ENCODE peak calls at places on chromosomes 6 and 20, in six cellular contexts. One of them, this sample, is unnamed.

GRCh38 chr6:119834418-119834817 is 484.9 kb upstream of the MAN1A1 start:
- DNase-seq in A549: no peak
- DNase-seq in HepG2: no peak
- DNase-seq in SK-N-SH: no peak
- DNase-seq in GM12878: no peak
- DNase-seq in K562: no peak
- DNase-seq in this sample: no peak

GRCh38 chr6:69624944-69625343 is 171.9 kb downstream of the LMBRD1 start:
- DNase-seq in A549: no peak
- DNase-seq in HepG2: no peak
- DNase-seq in SK-N-SH: no peak
- DNase-seq in GM12878: no peak
- DNase-seq in K562: no peak
- DNase-seq in this sample: no peak

GRCh38 chr6:41427642-41428401 is 92.4 kb downstream of the NCR2 start:
- DNase-seq in A549: no peak
- DNase-seq in HepG2: peak
- DNase-seq in SK-N-SH: peak
- DNase-seq in GM12878: no peak
- DNase-seq in K562: no peak
- DNase-seq in this sample: peak

GRCh38 chr6:83860347-83860731 is 850 bp downstream of the CYB5R4 start:
- DNase-seq in A549: no peak
- DNase-seq in HepG2: no peak
- DNase-seq in SK-N-SH: no peak
- DNase-seq in GM12878: no peak
- DNase-seq in K562: no peak
- DNase-seq in this sample: no peak

GRCh38 chr6:119237177-119237715 is 112.3 kb downstream of the MAN1A1 start:
- DNase-seq in A549: no peak
- DNase-seq in HepG2: no peak
- DNase-seq in SK-N-SH: no peak
- DNase-seq in GM12878: no peak
- DNase-seq in K562: no peak
- DNase-seq in this sample: no peak

GRCh38 chr20:1353956-1354355 is 25.0 kb upstream of the SDCBP2 start:
- DNase-seq in A549: no peak
- DNase-seq in HepG2: no peak
- DNase-seq in SK-N-SH: no peak
- DNase-seq in GM12878: no peak
- DNase-seq in K562: no peak
- DNase-seq in this sample: no peak

GRCh38 chr6:167705211-167705750 is 121.4 kb upstream of the AFDN start:
- DNase-seq in A549: no peak
- DNase-seq in HepG2: no peak
- DNase-seq in SK-N-SH: no peak
- DNase-seq in GM12878: no peak
- DNase-seq in K562: no peak
- DNase-seq in this sample: no peak

GRCh38 chr20:37598101-37598530 is 70.4 kb upstream of the BLCAP start:
- DNase-seq in A549: no peak
- DNase-seq in HepG2: no peak
- DNase-seq in SK-N-SH: peak
- DNase-seq in GM12878: no peak
- DNase-seq in K562: no peak
- DNase-seq in this sample: peak

GRCh38 chr6:105763866-105764265 is 322.3 kb upstream of the PRDM1 start:
- DNase-seq in A549: no peak
- DNase-seq in HepG2: no peak
- DNase-seq in SK-N-SH: no peak
- DNase-seq in GM12878: no peak
- DNase-seq in K562: no peak
- DNase-seq in this sample: no peak

GRCh38 chr20:59933296-59933848 is at the start of gene SYCP2:
- DNase-seq in A549: peak
- DNase-seq in HepG2: no peak
- DNase-seq in SK-N-SH: peak
- DNase-seq in GM12878: no peak
- DNase-seq in K562: peak
- DNase-seq in this sample: no peak

GRCh38 chr6:100160913-100161312 is 166.9 kb upstream of the MCHR2 start:
- DNase-seq in A549: no peak
- DNase-seq in HepG2: no peak
- DNase-seq in SK-N-SH: no peak
- DNase-seq in GM12878: no peak
- DNase-seq in K562: no peak
- DNase-seq in this sample: no peak

GRCh38 chr6:100918152-100918551 is 37.0 kb upstream of the ASCC3 start:
- DNase-seq in A549: no peak
- DNase-seq in HepG2: no peak
- DNase-seq in SK-N-SH: no peak
- DNase-seq in GM12878: no peak
- DNase-seq in K562: no peak
- DNase-seq in this sample: no peak

GRCh38 chr20:54468082-54468481 is 7.3 kb upstream of the DOK5 start:
- DNase-seq in A549: no peak
- DNase-seq in HepG2: no peak
- DNase-seq in SK-N-SH: no peak
- DNase-seq in GM12878: no peak
- DNase-seq in K562: no peak
- DNase-seq in this sample: no peak

GRCh38 chr6:17169291-17169690 is 67.4 kb downstream of the STMND1 start:
- DNase-seq in A549: no peak
- DNase-seq in HepG2: no peak
- DNase-seq in SK-N-SH: no peak
- DNase-seq in GM12878: no peak
- DNase-seq in K562: no peak
- DNase-seq in this sample: no peak

GRCh38 chr20:20630551-20630950 is 81.9 kb downstream of the RALGAPA2 start:
- DNase-seq in A549: no peak
- DNase-seq in HepG2: no peak
- DNase-seq in SK-N-SH: no peak
- DNase-seq in GM12878: no peak
- DNase-seq in K562: no peak
- DNase-seq in this sample: no peak

GRCh38 chr6:12528581-12529363 is 187.8 kb upstream of the PHACTR1 start:
- DNase-seq in A549: no peak
- DNase-seq in HepG2: no peak
- DNase-seq in SK-N-SH: peak
- DNase-seq in GM12878: no peak
- DNase-seq in K562: no peak
- DNase-seq in this sample: no peak

GRCh38 chr6:12719017-12719416 is 2.5 kb downstream of the PHACTR1 start:
- DNase-seq in A549: no peak
- DNase-seq in HepG2: no peak
- DNase-seq in SK-N-SH: no peak
- DNase-seq in GM12878: no peak
- DNase-seq in K562: no peak
- DNase-seq in this sample: no peak

GRCh38 chr6:167717455-167717854 is 109.3 kb upstream of the AFDN start:
- DNase-seq in A549: no peak
- DNase-seq in HepG2: no peak
- DNase-seq in SK-N-SH: no peak
- DNase-seq in GM12878: no peak
- DNase-seq in K562: no peak
- DNase-seq in this sample: no peak

GRCh38 chr6:11613858-11614257 is 76.3 kb downstream of the TMEM170B start:
- DNase-seq in A549: peak
- DNase-seq in HepG2: no peak
- DNase-seq in SK-N-SH: no peak
- DNase-seq in GM12878: no peak
- DNase-seq in K562: no peak
- DNase-seq in this sample: no peak

GRCh38 chr20:21315138-21315537 is 12.0 kb downstream of the XRN2 start:
- DNase-seq in A549: no peak
- DNase-seq in HepG2: no peak
- DNase-seq in SK-N-SH: no peak
- DNase-seq in GM12878: no peak
- DNase-seq in K562: no peak
- DNase-seq in this sample: no peak

GRCh38 chr20:18596270-18596669 is 8.4 kb downstream of the DTD1 start:
- DNase-seq in A549: no peak
- DNase-seq in HepG2: no peak
- DNase-seq in SK-N-SH: no peak
- DNase-seq in GM12878: no peak
- DNase-seq in K562: no peak
- DNase-seq in this sample: no peak

DNA sequence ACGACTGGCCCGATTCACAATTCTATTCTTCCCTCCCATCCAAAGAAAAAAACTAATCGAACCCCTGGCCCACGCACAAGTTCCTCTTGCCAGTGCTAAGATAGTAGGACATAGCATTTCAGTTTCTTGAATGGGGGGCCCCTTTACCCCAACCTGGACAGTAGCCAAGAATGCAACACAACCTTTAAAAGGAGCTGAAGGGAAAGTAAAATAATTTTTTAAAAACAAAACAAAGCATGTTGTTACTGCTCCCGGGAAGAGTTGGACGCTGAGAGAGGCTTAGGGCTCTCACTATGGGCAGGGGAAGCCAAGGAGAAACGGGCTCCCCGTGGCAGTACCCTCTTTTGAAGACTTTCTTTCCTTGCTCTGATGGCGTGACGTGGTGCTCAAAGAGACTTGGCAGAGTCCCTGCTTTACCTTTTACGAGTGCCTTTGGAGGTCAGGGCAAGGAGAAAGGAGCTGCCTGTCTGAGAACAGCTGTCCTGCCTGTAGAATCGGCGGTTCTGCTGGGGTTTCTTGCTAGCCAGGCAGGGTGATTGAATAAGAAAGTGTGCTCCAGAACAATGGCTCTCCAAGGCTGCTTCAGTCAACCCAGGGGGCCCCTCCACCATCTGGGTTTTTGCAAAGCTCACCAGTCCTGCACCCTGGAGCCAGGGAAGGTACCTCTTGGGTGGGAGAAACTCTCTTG is 5.8 kb downstream of the TFAP2C start:
- DNase-seq in A549: no peak
- DNase-seq in HepG2: no peak
- DNase-seq in SK-N-SH: no peak
- DNase-seq in GM12878: no peak
- DNase-seq in K562: no peak
- DNase-seq in this sample: peak
- TF ChIP-seq CHD2 in A549: no peak
- TF ChIP-seq CHD2 in HepG2: no peak
- TF ChIP-seq CHD2 in SK-N-SH: no peak
- TF ChIP-seq CHD2 in GM12878: no peak
- TF ChIP-seq CHD2 in K562: no peak
- TF ChIP-seq CHD2 in this sample: no peak

GRCh38 chr6:112984899-112985298 is 637.8 kb downstream of the RFPL4B start:
- DNase-seq in A549: no peak
- DNase-seq in HepG2: no peak
- DNase-seq in SK-N-SH: no peak
- DNase-seq in GM12878: no peak
- DNase-seq in K562: no peak
- DNase-seq in this sample: no peak
- TF ChIP-seq CHD2 in A549: no peak
- TF ChIP-seq CHD2 in HepG2: no peak
- TF ChIP-seq CHD2 in SK-N-SH: no peak
- TF ChIP-seq CHD2 in GM12878: no peak
- TF ChIP-seq CHD2 in K562: no peak
- TF ChIP-seq CHD2 in this sample: no peak

GRCh38 chr6:35089216-35089934 is 51.8 kb downstream of the TCP11 start:
- DNase-seq in A549: no peak
- DNase-seq in HepG2: no peak
- DNase-seq in SK-N-SH: peak
- DNase-seq in GM12878: no peak
- DNase-seq in K562: no peak
- DNase-seq in this sample: no peak
- TF ChIP-seq CHD2 in A549: no peak
- TF ChIP-seq CHD2 in HepG2: no peak
- TF ChIP-seq CHD2 in SK-N-SH: no peak
- TF ChIP-seq CHD2 in GM12878: no peak
- TF ChIP-seq CHD2 in K562: no peak
- TF ChIP-seq CHD2 in this sample: no peak

DNA sequence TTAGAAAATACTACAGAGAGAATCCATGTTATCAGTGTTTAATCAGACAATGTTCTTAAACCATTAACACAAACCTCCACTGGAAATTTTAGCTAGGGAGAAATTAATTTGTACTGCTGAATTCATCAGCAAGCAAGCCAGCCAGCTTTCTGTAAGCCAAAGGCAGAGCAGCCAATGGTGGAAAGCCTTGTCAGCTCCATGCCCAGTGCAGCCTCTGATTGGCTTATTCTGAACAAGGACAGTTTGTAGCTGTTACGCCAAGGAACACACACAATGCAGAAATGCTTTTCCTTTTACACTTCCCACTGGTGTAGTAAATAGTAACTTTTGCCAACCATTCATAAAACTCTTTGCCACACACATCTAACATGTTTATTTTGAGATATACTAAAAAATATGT is 265.0 kb downstream of the TENT5A start:
- DNase-seq in A549: no peak
- DNase-seq in HepG2: no peak
- DNase-seq in SK-N-SH: no peak
- DNase-seq in GM12878: no peak
- DNase-seq in K562: peak
- DNase-seq in this sample: no peak
- TF ChIP-seq CHD2 in A549: no peak
- TF ChIP-seq CHD2 in HepG2: no peak
- TF ChIP-seq CHD2 in SK-N-SH: no peak
- TF ChIP-seq CHD2 in GM12878: no peak
- TF ChIP-seq CHD2 in K562: no peak
- TF ChIP-seq CHD2 in this sample: no peak

DNA sequence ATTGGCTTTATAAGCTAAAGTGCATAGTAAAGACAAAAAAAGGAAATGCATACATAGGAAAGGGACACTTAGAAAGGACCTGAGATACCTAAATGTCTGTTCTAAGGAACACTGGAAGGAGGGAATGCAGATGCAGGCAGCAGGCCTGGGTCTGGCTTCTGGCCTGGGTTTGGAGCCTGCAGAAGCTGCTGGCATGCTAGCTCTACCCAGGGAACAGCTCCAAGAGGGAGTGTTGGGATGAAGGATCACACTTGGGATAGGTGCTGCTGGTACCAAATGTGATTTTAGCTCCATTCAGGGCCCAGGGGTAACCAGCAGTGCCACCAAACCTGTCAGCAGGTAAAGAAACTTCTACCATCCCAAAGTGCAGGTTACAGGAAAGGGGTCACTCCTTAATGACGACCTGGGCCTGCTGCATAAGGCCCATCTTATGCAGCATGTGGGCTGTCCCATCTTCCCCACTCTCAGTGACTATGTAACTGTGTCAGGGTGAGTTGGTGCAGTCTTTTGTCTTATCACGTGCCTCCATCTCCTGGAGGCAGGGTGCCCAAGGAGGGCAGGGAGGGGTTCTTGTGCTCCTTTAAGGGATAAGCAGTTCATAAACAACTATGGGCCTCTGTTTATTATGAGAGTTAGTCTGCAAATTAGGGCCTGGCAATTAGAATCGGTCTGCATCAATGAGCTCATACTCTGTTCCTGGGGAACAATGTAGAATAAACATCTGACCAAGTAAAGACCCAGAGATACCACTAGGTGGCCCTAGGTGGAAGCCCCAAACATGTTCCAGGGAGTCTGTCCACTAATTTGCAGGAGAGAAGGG is 26.9 kb downstream of the DDX27 start:
- DNase-seq in A549: peak
- DNase-seq in HepG2: peak
- DNase-seq in SK-N-SH: peak
- DNase-seq in GM12878: no peak
- DNase-seq in K562: peak
- DNase-seq in this sample: no peak
- TF ChIP-seq CHD2 in A549: no peak
- TF ChIP-seq CHD2 in HepG2: peak
- TF ChIP-seq CHD2 in SK-N-SH: no peak
- TF ChIP-seq CHD2 in GM12878: no peak
- TF ChIP-seq CHD2 in K562: no peak
- TF ChIP-seq CHD2 in this sample: no peak